ENCODE peak calls at places on chromosomes 1 and 21, in eight cellular contexts. One of them, this sample, is unnamed.

GRCh38 chr1:226002667-226003501 is 3.7 kb upstream of the SDE2 start:
- DNase-seq in endodermal cell: peak
- DNase-seq in dorsolateral prefrontal cortex: no peak
- DNase-seq in nephron progenitor cell: peak
- DNase-seq in ascending aorta: peak
- DNase-seq in fibroblast of pulmonary artery: peak
- DNase-seq in fibroblast of lung: no peak
- DNase-seq in glutamatergic neuron: peak
- DNase-seq in this sample: no peak

GRCh38 chr1:53294557-53294956 is 33.3 kb downstream of the LRP8 start:
- DNase-seq in endodermal cell: no peak
- DNase-seq in dorsolateral prefrontal cortex: peak
- DNase-seq in nephron progenitor cell: no peak
- DNase-seq in ascending aorta: no peak
- DNase-seq in fibroblast of pulmonary artery: peak
- DNase-seq in fibroblast of lung: no peak
- DNase-seq in glutamatergic neuron: no peak
- DNase-seq in this sample: no peak

GRCh38 chr1:27388337-27389005 is 4.0 kb upstream of the GPR3 start:
- DNase-seq in endodermal cell: peak
- DNase-seq in dorsolateral prefrontal cortex: peak
- DNase-seq in nephron progenitor cell: peak
- DNase-seq in ascending aorta: peak
- DNase-seq in fibroblast of pulmonary artery: peak
- DNase-seq in fibroblast of lung: no peak
- DNase-seq in glutamatergic neuron: peak
- DNase-seq in this sample: peak

GRCh38 chr1:154371436-154371835 is 33.7 kb upstream of the IL6R start:
- DNase-seq in endodermal cell: no peak
- DNase-seq in dorsolateral prefrontal cortex: no peak
- DNase-seq in nephron progenitor cell: no peak
- DNase-seq in ascending aorta: no peak
- DNase-seq in fibroblast of pulmonary artery: no peak
- DNase-seq in fibroblast of lung: no peak
- DNase-seq in glutamatergic neuron: no peak
- DNase-seq in this sample: no peak

GRCh38 chr21:33020558-33021100 is 5.1 kb upstream of the OLIG2 start:
- DNase-seq in endodermal cell: peak
- DNase-seq in dorsolateral prefrontal cortex: no peak
- DNase-seq in nephron progenitor cell: no peak
- DNase-seq in ascending aorta: no peak
- DNase-seq in fibroblast of pulmonary artery: no peak
- DNase-seq in fibroblast of lung: no peak
- DNase-seq in glutamatergic neuron: no peak
- DNase-seq in this sample: no peak

GRCh38 chr1:115156826-115157468 is 67.6 kb upstream of the TSPAN2 start:
- DNase-seq in endodermal cell: no peak
- DNase-seq in dorsolateral prefrontal cortex: no peak
- DNase-seq in nephron progenitor cell: no peak
- DNase-seq in ascending aorta: no peak
- DNase-seq in fibroblast of pulmonary artery: no peak
- DNase-seq in fibroblast of lung: no peak
- DNase-seq in glutamatergic neuron: no peak
- DNase-seq in this sample: no peak

GRCh38 chr1:179706339-179706941 is 36.7 kb upstream of the FAM163A start:
- DNase-seq in endodermal cell: peak
- DNase-seq in dorsolateral prefrontal cortex: no peak
- DNase-seq in nephron progenitor cell: peak
- DNase-seq in ascending aorta: no peak
- DNase-seq in fibroblast of pulmonary artery: peak
- DNase-seq in fibroblast of lung: peak
- DNase-seq in glutamatergic neuron: peak
- DNase-seq in this sample: no peak

GRCh38 chr1:169725930-169726329 is 7.9 kb downstream of the SELE start:
- DNase-seq in endodermal cell: no peak
- DNase-seq in dorsolateral prefrontal cortex: no peak
- DNase-seq in nephron progenitor cell: no peak
- DNase-seq in ascending aorta: no peak
- DNase-seq in fibroblast of pulmonary artery: no peak
- DNase-seq in fibroblast of lung: no peak
- DNase-seq in glutamatergic neuron: no peak
- DNase-seq in this sample: no peak

GRCh38 chr1:228399531-228400236 is 7.0 kb downstream of the TRIM11 start:
- DNase-seq in endodermal cell: peak
- DNase-seq in dorsolateral prefrontal cortex: no peak
- DNase-seq in nephron progenitor cell: no peak
- DNase-seq in ascending aorta: no peak
- DNase-seq in fibroblast of pulmonary artery: no peak
- DNase-seq in fibroblast of lung: no peak
- DNase-seq in glutamatergic neuron: no peak
- DNase-seq in this sample: no peak

GRCh38 chr1:61463220-61463619 is 261.7 kb downstream of the TM2D1 start:
- DNase-seq in endodermal cell: no peak
- DNase-seq in dorsolateral prefrontal cortex: no peak
- DNase-seq in nephron progenitor cell: no peak
- DNase-seq in ascending aorta: no peak
- DNase-seq in fibroblast of pulmonary artery: no peak
- DNase-seq in fibroblast of lung: no peak
- DNase-seq in glutamatergic neuron: no peak
- DNase-seq in this sample: no peak

GRCh38 chr1:211118407-211119102 is 15.4 kb downstream of the KCNH1 start:
- DNase-seq in endodermal cell: no peak
- DNase-seq in dorsolateral prefrontal cortex: no peak
- DNase-seq in nephron progenitor cell: no peak
- DNase-seq in ascending aorta: no peak
- DNase-seq in fibroblast of pulmonary artery: no peak
- DNase-seq in fibroblast of lung: peak
- DNase-seq in glutamatergic neuron: no peak
- DNase-seq in this sample: no peak

GRCh38 chr21:44574457-44575306 is 1.2 kb downstream of the KRTAP10-4 start:
- DNase-seq in endodermal cell: no peak
- DNase-seq in dorsolateral prefrontal cortex: no peak
- DNase-seq in nephron progenitor cell: no peak
- DNase-seq in ascending aorta: no peak
- DNase-seq in fibroblast of pulmonary artery: no peak
- DNase-seq in fibroblast of lung: no peak
- DNase-seq in glutamatergic neuron: no peak
- DNase-seq in this sample: no peak

GRCh38 chr1:174114788-174115448 is 44.4 kb upstream of the RABGAP1L start:
- DNase-seq in endodermal cell: peak
- DNase-seq in dorsolateral prefrontal cortex: no peak
- DNase-seq in nephron progenitor cell: peak
- DNase-seq in ascending aorta: no peak
- DNase-seq in fibroblast of pulmonary artery: peak
- DNase-seq in fibroblast of lung: peak
- DNase-seq in glutamatergic neuron: no peak
- DNase-seq in this sample: no peak

GRCh38 chr21:43797415-43797814 is 8.0 kb downstream of the RRP1 start:
- DNase-seq in endodermal cell: no peak
- DNase-seq in dorsolateral prefrontal cortex: no peak
- DNase-seq in nephron progenitor cell: no peak
- DNase-seq in ascending aorta: no peak
- DNase-seq in fibroblast of pulmonary artery: no peak
- DNase-seq in fibroblast of lung: no peak
- DNase-seq in glutamatergic neuron: no peak
- DNase-seq in this sample: no peak

GRCh38 chr1:32200226-32201010 is at the start of gene CCDC28B:
- DNase-seq in endodermal cell: peak
- DNase-seq in dorsolateral prefrontal cortex: peak
- DNase-seq in nephron progenitor cell: peak
- DNase-seq in ascending aorta: peak
- DNase-seq in fibroblast of pulmonary artery: peak
- DNase-seq in fibroblast of lung: peak
- DNase-seq in glutamatergic neuron: peak
- DNase-seq in this sample: peak

GRCh38 chr1:167474191-167474641 is 44.1 kb downstream of the CD247 start:
- DNase-seq in endodermal cell: peak
- DNase-seq in dorsolateral prefrontal cortex: no peak
- DNase-seq in nephron progenitor cell: no peak
- DNase-seq in ascending aorta: no peak
- DNase-seq in fibroblast of pulmonary artery: no peak
- DNase-seq in fibroblast of lung: no peak
- DNase-seq in glutamatergic neuron: no peak
- DNase-seq in this sample: no peak

GRCh38 chr1:169572184-169572583 is 14.1 kb downstream of the F5 start:
- DNase-seq in endodermal cell: no peak
- DNase-seq in dorsolateral prefrontal cortex: no peak
- DNase-seq in nephron progenitor cell: no peak
- DNase-seq in ascending aorta: no peak
- DNase-seq in fibroblast of pulmonary artery: peak
- DNase-seq in fibroblast of lung: no peak
- DNase-seq in glutamatergic neuron: no peak
- DNase-seq in this sample: no peak

DNA sequence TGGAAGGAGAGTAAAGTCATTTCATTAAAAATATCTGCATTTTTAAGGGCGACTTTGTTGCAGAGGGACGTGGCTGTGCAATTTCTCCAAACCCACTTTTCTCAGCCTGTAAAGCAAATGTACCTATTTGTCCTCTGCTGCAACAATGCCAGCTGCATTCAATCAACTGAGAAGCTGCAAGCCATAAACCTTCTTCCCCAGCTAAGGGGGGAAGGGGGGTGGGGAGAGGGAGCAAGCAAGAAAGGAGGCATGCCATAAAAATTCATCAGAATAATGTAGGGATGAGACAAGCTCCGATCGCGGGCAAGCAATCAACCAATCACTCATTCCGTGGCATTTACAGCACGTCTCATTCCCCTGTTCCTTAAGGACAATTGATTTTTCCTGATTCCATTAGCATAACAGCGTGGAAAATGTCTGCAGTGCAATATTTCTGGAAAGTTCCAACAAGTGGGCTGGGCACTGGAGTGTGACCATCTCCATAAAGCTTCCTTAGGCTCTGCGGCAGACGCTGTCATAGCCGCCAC is 144.8 kb downstream of the DMRTA2 start:
- DNase-seq in endodermal cell: no peak
- DNase-seq in dorsolateral prefrontal cortex: no peak
- DNase-seq in nephron progenitor cell: peak
- DNase-seq in ascending aorta: no peak
- DNase-seq in fibroblast of pulmonary artery: no peak
- DNase-seq in fibroblast of lung: no peak
- DNase-seq in glutamatergic neuron: peak
- DNase-seq in this sample: no peak
- TF ChIP-seq CTCF in endodermal cell: no peak
- TF ChIP-seq CTCF in dorsolateral prefrontal cortex: no peak
- TF ChIP-seq CTCF in nephron progenitor cell: no peak
- TF ChIP-seq CTCF in ascending aorta: no peak
- TF ChIP-seq CTCF in fibroblast of pulmonary artery: no peak
- TF ChIP-seq CTCF in fibroblast of lung: no peak
- TF ChIP-seq CTCF in glutamatergic neuron: no peak
- TF ChIP-seq CTCF in this sample: no peak

GRCh38 chr1:37175666-37176215 is 141.4 kb upstream of the GRIK3 start:
- DNase-seq in endodermal cell: no peak
- DNase-seq in dorsolateral prefrontal cortex: no peak
- DNase-seq in nephron progenitor cell: no peak
- DNase-seq in ascending aorta: no peak
- DNase-seq in fibroblast of pulmonary artery: no peak
- DNase-seq in fibroblast of lung: no peak
- DNase-seq in glutamatergic neuron: no peak
- DNase-seq in this sample: no peak

GRCh38 chr1:37176269-37176668 is 142.0 kb upstream of the GRIK3 start:
- DNase-seq in endodermal cell: no peak
- DNase-seq in dorsolateral prefrontal cortex: no peak
- DNase-seq in nephron progenitor cell: no peak
- DNase-seq in ascending aorta: no peak
- DNase-seq in fibroblast of pulmonary artery: no peak
- DNase-seq in fibroblast of lung: no peak
- DNase-seq in glutamatergic neuron: no peak
- DNase-seq in this sample: no peak

GRCh38 chr1:37171651-37172050 is 137.3 kb upstream of the GRIK3 start:
- DNase-seq in endodermal cell: no peak
- DNase-seq in dorsolateral prefrontal cortex: no peak
- DNase-seq in nephron progenitor cell: no peak
- DNase-seq in ascending aorta: no peak
- DNase-seq in fibroblast of pulmonary artery: no peak
- DNase-seq in fibroblast of lung: no peak
- DNase-seq in glutamatergic neuron: no peak
- DNase-seq in this sample: no peak

GRCh38 chr1:37174876-37175275 is 140.6 kb upstream of the GRIK3 start:
- DNase-seq in endodermal cell: no peak
- DNase-seq in dorsolateral prefrontal cortex: no peak
- DNase-seq in nephron progenitor cell: no peak
- DNase-seq in ascending aorta: no peak
- DNase-seq in fibroblast of pulmonary artery: no peak
- DNase-seq in fibroblast of lung: no peak
- DNase-seq in glutamatergic neuron: no peak
- DNase-seq in this sample: no peak

DNA sequence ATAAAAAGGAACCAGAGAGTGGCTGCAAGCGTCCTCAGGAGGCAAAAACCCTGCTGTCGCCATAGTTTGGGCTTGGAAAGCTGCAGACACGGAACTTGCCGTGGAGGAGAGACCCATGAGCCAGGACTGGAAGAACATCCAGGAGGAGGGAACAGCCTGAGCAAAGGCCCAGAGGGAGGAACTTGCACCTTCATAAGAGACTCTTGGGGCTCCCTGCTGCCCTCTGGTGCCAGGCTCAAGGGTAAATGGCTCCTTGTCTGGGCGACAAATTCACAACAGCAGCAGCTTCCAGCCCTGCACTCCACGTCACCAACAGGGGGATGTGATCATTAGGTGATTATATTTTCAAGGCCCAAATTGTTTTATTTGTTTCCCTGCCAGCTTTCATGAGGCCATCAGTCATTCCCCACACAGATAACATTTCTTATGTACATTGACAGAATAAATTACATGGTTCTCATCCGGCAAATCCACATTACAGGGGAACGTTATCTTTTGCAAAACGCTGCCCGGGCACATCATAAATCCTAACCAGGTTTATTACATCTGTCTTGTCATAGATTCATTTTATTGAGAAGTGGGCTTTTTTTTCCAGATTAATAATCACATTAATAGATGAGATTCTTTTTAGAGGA is 143.0 kb upstream of the GRIK3 start:
- DNase-seq in endodermal cell: peak
- DNase-seq in dorsolateral prefrontal cortex: peak
- DNase-seq in nephron progenitor cell: peak
- DNase-seq in ascending aorta: no peak
- DNase-seq in fibroblast of pulmonary artery: peak
- DNase-seq in fibroblast of lung: no peak
- DNase-seq in glutamatergic neuron: peak
- DNase-seq in this sample: no peak
- TF ChIP-seq CTCF in endodermal cell: peak
- TF ChIP-seq CTCF in dorsolateral prefrontal cortex: peak
- TF ChIP-seq CTCF in nephron progenitor cell: peak
- TF ChIP-seq CTCF in ascending aorta: no peak
- TF ChIP-seq CTCF in fibroblast of pulmonary artery: peak
- TF ChIP-seq CTCF in fibroblast of lung: no peak
- TF ChIP-seq CTCF in glutamatergic neuron: peak
- TF ChIP-seq CTCF in this sample: no peak

GRCh38 chr1:1349256-1350012 is at the start of gene DVL1:
- DNase-seq in endodermal cell: peak
- DNase-seq in dorsolateral prefrontal cortex: peak
- DNase-seq in nephron progenitor cell: peak
- DNase-seq in ascending aorta: peak
- DNase-seq in fibroblast of pulmonary artery: peak
- DNase-seq in fibroblast of lung: peak
- DNase-seq in glutamatergic neuron: peak
- DNase-seq in this sample: peak
- TF ChIP-seq CTCF in endodermal cell: peak
- TF ChIP-seq CTCF in dorsolateral prefrontal cortex: peak
- TF ChIP-seq CTCF in nephron progenitor cell: peak
- TF ChIP-seq CTCF in ascending aorta: peak
- TF ChIP-seq CTCF in fibroblast of pulmonary artery: peak
- TF ChIP-seq CTCF in fibroblast of lung: peak
- TF ChIP-seq CTCF in glutamatergic neuron: peak
- TF ChIP-seq CTCF in this sample: peak

GRCh38 chr1:84774674-84775548 is 84.7 kb upstream of the SSX2IP start:
- DNase-seq in endodermal cell: peak
- DNase-seq in dorsolateral prefrontal cortex: no peak
- DNase-seq in nephron progenitor cell: no peak
- DNase-seq in ascending aorta: no peak
- DNase-seq in fibroblast of pulmonary artery: no peak
- DNase-seq in fibroblast of lung: no peak
- DNase-seq in glutamatergic neuron: peak
- DNase-seq in this sample: no peak
- TF ChIP-seq CTCF in endodermal cell: peak
- TF ChIP-seq CTCF in dorsolateral prefrontal cortex: no peak
- TF ChIP-seq CTCF in nephron progenitor cell: no peak
- TF ChIP-seq CTCF in ascending aorta: no peak
- TF ChIP-seq CTCF in fibroblast of pulmonary artery: no peak
- TF ChIP-seq CTCF in fibroblast of lung: no peak
- TF ChIP-seq CTCF in glutamatergic neuron: no peak
- TF ChIP-seq CTCF in this sample: no peak

This sample was measured in natural killer cell.